ENCODE peak calls at places on chromosomes 7 and 10, in five cellular contexts. One of them, this sample, is unnamed. For H3K4me1, the result is how much of the 10 kb centered on the place peaks cover.

GRCh38 chr7:36943591-36944430 is 219.5 kb upstream of the AOAH start:
- DNase-seq in aorta: no peak
- DNase-seq in A549: no peak
- DNase-seq in PC-3: no peak
- DNase-seq in upper lobe of right lung: no peak
- DNase-seq in this sample: no peak

GRCh38 chr7:79455173-79455790 is 1.8 kb upstream of the MAGI2 start:
- DNase-seq in PC-3: no peak
- DNase-seq in aorta: no peak
- DNase-seq in A549: no peak
- DNase-seq in upper lobe of right lung: no peak
- DNase-seq in this sample: no peak

GRCh38 chr10:89295597-89295996 is 6.2 kb upstream of the IFIT2 start:
- DNase-seq in PC-3: no peak
- DNase-seq in A549: no peak
- DNase-seq in upper lobe of right lung: no peak
- DNase-seq in aorta: no peak
- DNase-seq in this sample: no peak

GRCh38 chr10:16231734-16232133 is 205.1 kb upstream of the PTER start:
- DNase-seq in PC-3: no peak
- DNase-seq in A549: no peak
- DNase-seq in upper lobe of right lung: no peak
- DNase-seq in aorta: no peak
- DNase-seq in this sample: no peak

GRCh38 chr10:18205098-18205834 is 65.0 kb downstream of the CACNB2 start:
- DNase-seq in aorta: no peak
- DNase-seq in A549: no peak
- DNase-seq in upper lobe of right lung: no peak
- DNase-seq in PC-3: no peak
- DNase-seq in this sample: no peak

GRCh38 chr10:123995461-123996131 is 97.8 kb downstream of the CHST15 start:
- DNase-seq in A549: peak
- DNase-seq in upper lobe of right lung: peak
- DNase-seq in PC-3: peak
- DNase-seq in aorta: peak
- DNase-seq in this sample: peak

GRCh38 chr7:131255242-131255641 is 72.4 kb upstream of the MKLN1 start:
- DNase-seq in A549: no peak
- DNase-seq in PC-3: no peak
- DNase-seq in upper lobe of right lung: no peak
- DNase-seq in aorta: no peak
- DNase-seq in this sample: no peak

GRCh38 chr10:33215154-33215553 is 119.3 kb downstream of the NRP1 start:
- DNase-seq in aorta: no peak
- DNase-seq in upper lobe of right lung: no peak
- DNase-seq in PC-3: peak
- DNase-seq in A549: no peak
- DNase-seq in this sample: no peak

GRCh38 chr7:111987115-111987826 is 218.9 kb downstream of the DOCK4 start:
- DNase-seq in aorta: no peak
- DNase-seq in A549: no peak
- DNase-seq in upper lobe of right lung: no peak
- DNase-seq in PC-3: peak
- DNase-seq in this sample: no peak

GRCh38 chr10:3776796-3777571 is 8.0 kb downstream of the KLF6 start:
- DNase-seq in A549: no peak
- DNase-seq in PC-3: peak
- DNase-seq in upper lobe of right lung: no peak
- DNase-seq in aorta: peak
- DNase-seq in this sample: peak

GRCh38 chr7:49255061-49255460 is 330.7 kb downstream of the CDC14C start:
- DNase-seq in upper lobe of right lung: no peak
- DNase-seq in A549: no peak
- DNase-seq in aorta: no peak
- DNase-seq in PC-3: peak
- DNase-seq in this sample: no peak

GRCh38 chr7:47153076-47153475 is 428.8 kb downstream of the TNS3 start:
- DNase-seq in aorta: no peak
- DNase-seq in PC-3: peak
- DNase-seq in A549: no peak
- DNase-seq in upper lobe of right lung: no peak
- DNase-seq in this sample: no peak

GRCh38 chr7:18513343-18513742 is 17.8 kb downstream of the HDAC9 start:
- DNase-seq in A549: no peak
- DNase-seq in upper lobe of right lung: no peak
- DNase-seq in aorta: no peak
- DNase-seq in PC-3: no peak
- DNase-seq in this sample: no peak

GRCh38 chr7:142349670-142350405 is 92.0 kb upstream of the PRSS58 start:
- DNase-seq in A549: no peak
- DNase-seq in aorta: no peak
- DNase-seq in PC-3: peak
- DNase-seq in upper lobe of right lung: peak
- DNase-seq in this sample: no peak

GRCh38 chr10:70145666-70146488 is 623 bp downstream of the TYSND1 start:
- DNase-seq in upper lobe of right lung: peak
- DNase-seq in A549: peak
- DNase-seq in aorta: peak
- DNase-seq in PC-3: peak
- DNase-seq in this sample: peak

GRCh38 chr7:151432658-151433521 is 7.1 kb downstream of the CRYGN start:
- DNase-seq in aorta: no peak
- DNase-seq in upper lobe of right lung: peak
- DNase-seq in PC-3: no peak
- DNase-seq in A549: peak
- DNase-seq in this sample: no peak

GRCh38 chr10:59991661-59992060 is 85.3 kb upstream of the CCDC6 start:
- DNase-seq in A549: peak
- DNase-seq in PC-3: peak
- DNase-seq in upper lobe of right lung: no peak
- DNase-seq in aorta: no peak
- DNase-seq in this sample: no peak

GRCh38 chr10:69278446-69278963 is at the start of gene HK1:
- DNase-seq in PC-3: no peak
- DNase-seq in aorta: peak
- DNase-seq in A549: no peak
- DNase-seq in upper lobe of right lung: no peak
- DNase-seq in this sample: no peak

GRCh38 chr7:111053035-111053434 is 37.9 kb upstream of the LRRN3 start:
- DNase-seq in A549: no peak
- DNase-seq in aorta: no peak
- DNase-seq in upper lobe of right lung: no peak
- DNase-seq in PC-3: no peak
- DNase-seq in this sample: no peak

GRCh38 chr10:72218756-72219155 is 2.7 kb upstream of the ASCC1 start:
- DNase-seq in aorta: no peak
- DNase-seq in PC-3: no peak
- DNase-seq in A549: no peak
- DNase-seq in upper lobe of right lung: no peak
- DNase-seq in this sample: no peak
- H3K4me1 ChIP-seq in aorta: under half
- H3K4me1 ChIP-seq in PC-3: under half
- H3K4me1 ChIP-seq in A549: under half
- H3K4me1 ChIP-seq in upper lobe of right lung: under half
- H3K4me1 ChIP-seq in this sample: half or more

DNA sequence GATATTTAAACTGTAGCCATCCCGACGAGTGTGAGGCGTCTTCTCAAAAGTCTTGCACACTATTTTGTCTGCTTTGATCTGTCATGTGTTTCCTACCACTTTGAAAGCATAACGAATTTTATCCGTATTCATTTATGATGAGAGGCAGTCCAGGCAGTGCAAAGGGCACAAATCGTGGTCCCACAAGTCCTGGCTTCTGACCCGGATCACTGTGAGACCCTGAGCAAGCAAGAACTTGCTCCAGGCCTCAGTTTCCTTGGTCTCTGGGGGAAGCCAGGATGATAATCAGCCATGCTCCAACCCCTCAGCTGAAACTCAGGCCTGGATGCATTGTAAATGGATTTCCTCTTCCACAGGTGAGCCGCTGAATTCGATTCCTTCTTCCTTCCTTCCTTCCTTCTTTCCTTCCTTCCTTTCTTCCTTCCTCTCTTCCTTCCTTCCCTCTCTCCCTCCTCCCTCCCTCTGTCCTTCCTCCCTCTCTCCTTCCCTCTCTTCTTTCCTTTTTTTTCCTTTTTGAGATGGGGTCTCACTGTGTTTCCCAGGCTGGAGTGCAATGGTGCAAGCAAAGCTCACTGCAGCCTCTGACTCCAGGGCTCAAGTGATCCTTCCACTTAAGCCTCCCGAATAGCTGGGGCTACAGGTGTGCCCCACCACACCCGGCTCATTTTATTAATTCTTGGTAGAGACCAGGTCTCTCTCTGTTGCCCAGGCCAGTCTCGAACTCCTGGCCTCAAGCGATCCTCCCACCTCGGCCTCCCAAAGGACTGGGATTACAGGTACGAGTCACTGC is 18.4 kb upstream of the ZKSCAN1 start:
- DNase-seq in PC-3: no peak
- DNase-seq in aorta: no peak
- DNase-seq in upper lobe of right lung: no peak
- DNase-seq in A549: no peak
- DNase-seq in this sample: no peak
- H3K27ac ChIP-seq in PC-3: no peak
- H3K27ac ChIP-seq in aorta: no peak
- H3K27ac ChIP-seq in upper lobe of right lung: peak
- H3K27ac ChIP-seq in A549: no peak
- H3K27ac ChIP-seq in this sample: peak

GRCh38 chr7:155212301-155213015 is 85.2 kb upstream of the INSIG1 start:
- DNase-seq in upper lobe of right lung: no peak
- DNase-seq in PC-3: no peak
- DNase-seq in aorta: peak
- DNase-seq in A549: no peak
- DNase-seq in this sample: no peak

GRCh38 chr7:155211761-155212160 is 85.9 kb upstream of the INSIG1 start:
- DNase-seq in A549: no peak
- DNase-seq in PC-3: no peak
- DNase-seq in aorta: peak
- DNase-seq in upper lobe of right lung: no peak
- DNase-seq in this sample: no peak

GRCh38 chr7:155213955-155214327 is 83.7 kb upstream of the INSIG1 start:
- DNase-seq in A549: no peak
- DNase-seq in upper lobe of right lung: no peak
- DNase-seq in aorta: peak
- DNase-seq in PC-3: no peak
- DNase-seq in this sample: no peak

GRCh38 chr7:155214328-155214986 is 83.2 kb upstream of the INSIG1 start:
- DNase-seq in aorta: peak
- DNase-seq in upper lobe of right lung: no peak
- DNase-seq in PC-3: peak
- DNase-seq in A549: no peak
- DNase-seq in this sample: no peak

DNA sequence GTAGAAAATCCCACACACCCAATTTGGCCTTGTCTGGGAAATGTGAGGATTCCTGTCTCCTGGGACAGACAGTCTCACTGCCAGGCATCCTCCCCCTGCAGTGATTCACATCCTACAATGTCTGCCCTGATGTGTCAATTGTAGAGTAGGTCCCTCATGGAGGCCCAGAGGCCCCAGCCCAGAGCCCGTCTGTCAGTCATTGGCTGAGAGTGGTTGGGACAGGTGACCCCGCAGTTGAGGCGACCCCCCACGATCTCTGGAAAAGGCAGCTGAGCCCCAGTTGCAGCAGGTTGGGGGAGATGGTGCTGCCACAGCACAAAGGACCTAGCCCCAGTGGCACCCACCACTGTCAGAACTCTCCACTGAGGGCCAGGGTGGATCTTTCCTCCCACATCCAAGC is 84.3 kb upstream of the INSIG1 start:
- DNase-seq in A549: no peak
- DNase-seq in PC-3: peak
- DNase-seq in upper lobe of right lung: no peak
- DNase-seq in aorta: peak
- DNase-seq in this sample: no peak
- H3K4me3 ChIP-seq in A549: no peak
- H3K4me3 ChIP-seq in PC-3: no peak
- H3K4me3 ChIP-seq in upper lobe of right lung: no peak
- H3K4me3 ChIP-seq in aorta: no peak
- H3K4me3 ChIP-seq in this sample: no peak

GRCh38 chr10:119302172-119302571 is 94.8 kb downstream of the GRK5 start:
- DNase-seq in aorta: no peak
- DNase-seq in PC-3: no peak
- DNase-seq in A549: no peak
- DNase-seq in upper lobe of right lung: no peak
- DNase-seq in this sample: no peak
- H3K4me1 ChIP-seq in aorta: under half
- H3K4me1 ChIP-seq in PC-3: half or more
- H3K4me1 ChIP-seq in A549: half or more
- H3K4me1 ChIP-seq in upper lobe of right lung: under half
- H3K4me1 ChIP-seq in this sample: under half

DNA sequence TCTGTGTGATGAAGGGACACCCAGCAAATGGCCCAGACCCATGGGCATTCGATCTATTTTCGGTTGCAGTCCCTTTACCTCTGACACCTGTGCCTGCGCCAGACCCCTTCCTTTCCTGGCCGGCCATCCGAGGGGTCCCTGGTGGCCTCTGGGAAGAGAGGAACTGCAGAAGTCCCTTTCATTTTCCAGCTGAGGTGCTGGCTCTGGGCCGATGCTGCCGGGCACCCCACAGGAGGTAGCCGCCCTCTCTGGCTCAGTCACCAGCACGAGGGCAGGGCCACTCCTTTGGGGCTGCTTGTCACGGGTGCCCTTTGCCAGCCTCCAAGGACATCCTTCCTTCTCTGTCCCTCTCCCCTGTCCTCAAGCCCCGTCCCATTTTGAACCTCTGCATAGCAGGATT is 4.2 kb upstream of the ELN start:
- DNase-seq in aorta: peak
- DNase-seq in A549: no peak
- DNase-seq in upper lobe of right lung: no peak
- DNase-seq in PC-3: no peak
- DNase-seq in this sample: peak
- H3K27ac ChIP-seq in aorta: peak
- H3K27ac ChIP-seq in A549: peak
- H3K27ac ChIP-seq in upper lobe of right lung: no peak
- H3K27ac ChIP-seq in PC-3: no peak
- H3K27ac ChIP-seq in this sample: no peak